ENCODE peak calls at places on chromosomes 13 and 19, in seven cellular contexts. Z is left ventricle myocardium inferior; V is small intestine; Q is adrenal gland; U is body of pancreas; L is CD4-positive, alpha-beta memory T cell; M is CD8-positive, alpha-beta T cell. S is an unnamed sample. For H3K4me1 and H3K27me3, the result is how much of the 10 kb centered on the place peaks cover.

GRCh38 chr19:4559569-4559968 is at the start of gene SEMA6B:
- DNase-seq in Z (peak), V (no peak), Q (peak), U (no peak), L (no peak), M (no peak), S (no peak)

GRCh38 chr19:11460207-11460606 is 20.6 kb downstream of the ELAVL3 start:
- DNase-seq in Z (no peak), V (no peak), Q (no peak), U (no peak), L (no peak), M (no peak), S (no peak)

GRCh38 chr13:49540552-49540951 is 44.8 kb downstream of the PHF11 start:
- DNase-seq in Z (no peak), V (no peak), Q (no peak), U (no peak), L (no peak), M (peak), S (no peak)

GRCh38 chr19:900302-901111 is 7.2 kb downstream of the RNU6-9 start:
- DNase-seq in Z (no peak), V (peak), Q (no peak), U (no peak), L (peak), M (no peak), S (peak)

GRCh38 chr19:40815223-40815622 is 16.2 kb downstream of the EGLN2 start:
- DNase-seq in Z (no peak), V (no peak), Q (no peak), U (no peak), L (no peak), M (no peak), S (no peak)

GRCh38 chr19:2711175-2711936 is 8.9 kb upstream of the GNG7 start:
- DNase-seq in Z (no peak), V (no peak), Q (no peak), U (no peak), L (no peak), M (no peak), S (no peak)

GRCh38 chr13:50200562-50200961 is 185.3 kb downstream of the KCNRG start:
- DNase-seq in Z (no peak), V (no peak), Q (no peak), U (no peak), L (no peak), M (no peak), S (no peak)

GRCh38 chr13:99655351-99656091 is 154.2 kb downstream of the TM9SF2 start:
- DNase-seq in Z (no peak), V (peak), Q (no peak), U (no peak), L (no peak), M (no peak), S (no peak)

GRCh38 chr13:48158290-48158689 is 63.4 kb upstream of the MED4 start:
- DNase-seq in Z (no peak), V (peak), Q (no peak), U (no peak), L (no peak), M (no peak), S (peak)

GRCh38 chr19:38402623-38402966 is 298 bp upstream of the FAM98C start:
- DNase-seq in Z (no peak), V (no peak), Q (no peak), U (no peak), L (no peak), M (no peak), S (no peak)

GRCh38 chr13:94292323-94292640 is 187.2 kb downstream of the DCT start:
- DNase-seq in Z (no peak), V (no peak), Q (no peak), U (no peak), L (no peak), M (no peak), S (no peak)

GRCh38 chr19:4197625-4198466 is 15.4 kb downstream of the ANKRD24 start:
- DNase-seq in Z (no peak), V (no peak), Q (no peak), U (no peak), L (no peak), M (no peak), S (no peak)

GRCh38 chr13:37540228-37540627 is 58.3 kb downstream of the POSTN start:
- DNase-seq in Z (no peak), V (no peak), Q (no peak), U (no peak), L (no peak), M (no peak), S (no peak)

GRCh38 chr13:105334211-105334610 is 1201.3 kb downstream of the EFNB2 start:
- DNase-seq in Z (no peak), V (no peak), Q (no peak), U (no peak), L (no peak), M (no peak), S (no peak)

GRCh38 chr13:42239644-42240043 is 32.3 kb upstream of the AKAP11 start:
- DNase-seq in Z (no peak), V (no peak), Q (no peak), U (no peak), L (no peak), M (no peak), S (no peak)

GRCh38 chr19:18339703-18340102 is 695 bp upstream of the PGPEP1 start:
- DNase-seq in Z (no peak), V (no peak), Q (no peak), U (no peak), L (no peak), M (no peak), S (peak)

GRCh38 chr13:94329277-94329676 is 150.2 kb downstream of the DCT start:
- DNase-seq in Z (peak), V (no peak), Q (peak), U (no peak), L (no peak), M (no peak), S (no peak)

GRCh38 chr13:101455863-101456262 is 3.4 kb downstream of the ITGBL1 start:
- DNase-seq in Z (no peak), V (no peak), Q (no peak), U (no peak), L (no peak), M (no peak), S (no peak)

GRCh38 chr19:38324431-38324830 is 4.8 kb downstream of the KCNK6 start:
- DNase-seq in Z (no peak), V (no peak), Q (no peak), U (no peak), L (no peak), M (no peak), S (no peak)

GRCh38 chr13:99398071-99398470 is 90.9 kb upstream of the GPR183 start:
- DNase-seq in Z (no peak), V (no peak), Q (no peak), U (no peak), L (no peak), M (no peak), S (no peak)

GRCh38 chr13:112779856-112780604 is 90.2 kb downstream of the ATP11A start:
- DNase-seq in Z (no peak), V (no peak), Q (no peak), U (no peak), L (no peak), M (no peak), S (no peak)

GRCh38 chr19:14061081-14061749 is 661 bp downstream of the PALM3 start:
- DNase-seq in Z (no peak), V (peak), Q (no peak), U (peak), L (no peak), M (no peak), S (no peak)

GRCh38 chr13:51519839-51520238 is 64.4 kb upstream of the WDFY2 start:
- DNase-seq in Z (no peak), V (no peak), Q (no peak), U (no peak), L (no peak), M (no peak), S (no peak)

GRCh38 chr19:44644391-44645016 is 794 bp downstream of the PVR start:
- DNase-seq in Z (no peak), V (peak), Q (peak), U (peak), L (no peak), M (no peak), S (peak)

GRCh38 chr19:53958168-53958571 is 4.6 kb upstream of the CACNG8 start:
- DNase-seq in Z (no peak), V (no peak), Q (no peak), U (no peak), L (no peak), M (no peak), S (peak)

GRCh38 chr13:45199716-45200115 is 1.1 kb downstream of the KCTD4 start:
- DNase-seq in Z (no peak), V (no peak), Q (no peak), U (no peak), L (no peak), M (no peak), S (no peak)

GRCh38 chr19:16623576-16623975 is 4.4 kb downstream of the MED26 start:
- DNase-seq in Z (no peak), V (no peak), Q (no peak), U (no peak), L (no peak), M (no peak), S (no peak)

GRCh38 chr13:77952737-77953136 is 34.1 kb upstream of the EDNRB start:
- DNase-seq in Z (no peak), V (no peak), Q (no peak), U (no peak), L (no peak), M (no peak), S (no peak)

GRCh38 chr13:101627556-101627943 is 175.1 kb downstream of the ITGBL1 start:
- DNase-seq in Z (no peak), V (no peak), Q (no peak), U (no peak), L (no peak), M (no peak), S (no peak)

GRCh38 chr13:85985791-85986190 is 186.6 kb upstream of the SLITRK6 start:
- DNase-seq in Z (no peak), V (no peak), Q (no peak), U (no peak), L (no peak), M (no peak), S (no peak)

GRCh38 chr19:11347546-11347945 is 1.2 kb downstream of the CCDC159 start:
- DNase-seq in Z (no peak), V (no peak), Q (no peak), U (no peak), L (no peak), M (no peak), S (no peak)

GRCh38 chr13:40565282-40566148 is 100.9 kb downstream of the FOXO1 start:
- DNase-seq in Z (no peak), V (no peak), Q (no peak), U (no peak), L (no peak), M (no peak), S (no peak)
- H3K4me1 ChIP-seq in Z (half or more), V (under half), Q (under half), U (half or more), L (half or more), M (half or more), S (under half)

GRCh38 chr19:33283578-33283977 is 18.8 kb downstream of the CEBPA start:
- DNase-seq in Z (no peak), V (no peak), Q (no peak), U (no peak), L (no peak), M (no peak), S (no peak)
- H3K27me3 ChIP-seq in Z (half or more), V (under half), Q (under half), U (under half), L (under half), M (under half), S (under half)

DNA sequence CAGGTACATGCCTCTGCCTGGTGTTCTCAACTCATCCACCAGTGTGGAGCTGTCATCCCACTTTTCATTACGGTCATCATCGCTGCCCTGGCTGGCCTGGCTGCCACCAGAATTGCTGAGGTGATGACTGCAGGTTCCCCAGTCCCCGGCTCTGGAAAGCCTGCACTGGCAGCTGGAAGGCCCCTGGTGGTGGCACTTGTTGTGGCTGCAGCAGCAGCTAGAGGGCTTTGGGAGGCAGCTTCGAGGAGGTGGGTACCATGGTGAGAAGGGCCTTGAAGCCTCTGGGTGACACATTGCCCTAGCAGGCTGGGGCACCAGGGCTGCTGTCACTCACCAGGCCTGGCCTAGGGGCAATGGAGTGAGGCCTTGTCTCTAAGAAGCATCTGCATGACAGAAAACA is 25.3 kb upstream of the ZNF14 start:
- DNase-seq in Z (no peak), V (no peak), Q (no peak), U (no peak), L (no peak), M (no peak), S (no peak)
- H3K27ac ChIP-seq in Z (no peak), V (no peak), Q (no peak), U (no peak), L (no peak), M (no peak), S (no peak)

GRCh38 chr19:42529248-42529764 is 1.0 kb upstream of the CEACAM1 start:
- DNase-seq in Z (peak), V (peak), Q (peak), U (peak), L (peak), M (peak), S (peak)

GRCh38 chr19:42524943-42525342 is 3.3 kb downstream of the CEACAM1 start:
- DNase-seq in Z (no peak), V (peak), Q (no peak), U (no peak), L (no peak), M (no peak), S (no peak)

GRCh38 chr19:42519108-42519507 is 9.2 kb downstream of the CEACAM1 start:
- DNase-seq in Z (no peak), V (no peak), Q (no peak), U (no peak), L (no peak), M (no peak), S (no peak)

GRCh38 chr19:42528354-42529247 is at the start of gene CEACAM1:
- DNase-seq in Z (no peak), V (peak), Q (peak), U (peak), L (peak), M (peak), S (no peak)

GRCh38 chr19:42524250-42524649 is 4.0 kb downstream of the CEACAM1 start:
- DNase-seq in Z (no peak), V (no peak), Q (no peak), U (no peak), L (no peak), M (no peak), S (no peak)
- H3K4me1 ChIP-seq in Z (under half), V (under half), Q (under half), U (under half), L (under half), M (under half), S (under half)

S was measured in SJCRH30.